ENCODE peak calls at places on chromosomes 3 and 15, in ten cellular contexts. W is NT2/D1, J is prostate gland, D is Caco-2, Y is tibial artery, N is heart left ventricle, U is esophagus squamous epithelium, H is aorta, A is cardiac muscle cell, K is BE2C. R is an unnamed sample. For H3K36me3 and H3K4me1, the result is how much of the 10 kb centered on the place peaks cover.

GRCh38 chr15:95872366-95872771 is 458.1 kb upstream of the NR2F2 start:
- DNase-seq in J (no peak), D (peak), Y (no peak), A (no peak), W (no peak), N (no peak), K (no peak), U (no peak), H (no peak), R (peak)

GRCh38 chr3:151795276-151795675 is 18.6 kb upstream of the AADAC start:
- DNase-seq in J (no peak), U (no peak), H (no peak), A (no peak), W (no peak), D (no peak), N (no peak), K (no peak), Y (no peak), R (peak)

GRCh38 chr3:4356642-4357041 is 53.5 kb downstream of the SETMAR start:
- DNase-seq in U (no peak), D (no peak), J (no peak), Y (no peak), A (peak), W (no peak), N (no peak), H (no peak), K (peak), R (no peak)

GRCh38 chr3:160196511-160197104 is 28.6 kb upstream of the C3orf80 start:
- DNase-seq in U (no peak), H (peak), A (no peak), W (no peak), K (no peak), J (no peak), N (peak), D (no peak), Y (peak), R (peak)

GRCh38 chr3:109563149-109563548 is 225.8 kb upstream of the DPPA4 start:
- DNase-seq in Y (no peak), W (no peak), K (no peak), A (no peak), N (no peak), J (no peak), D (no peak), H (no peak), U (no peak), R (no peak)

GRCh38 chr15:64651573-64652260 is 123.7 kb downstream of the RBPMS2 start:
- DNase-seq in H (no peak), W (peak), J (no peak), D (peak), A (no peak), K (no peak), N (no peak), Y (no peak), U (no peak), R (no peak)

GRCh38 chr3:124636863-124637296 is 93.4 kb upstream of the UMPS start:
- DNase-seq in W (no peak), A (peak), U (no peak), N (no peak), Y (no peak), K (no peak), J (no peak), D (peak), H (no peak), R (no peak)

GRCh38 chr3:109874900-109875735 is 537.8 kb upstream of the DPPA4 start:
- DNase-seq in N (no peak), Y (no peak), K (no peak), D (no peak), W (no peak), U (no peak), J (no peak), A (no peak), H (no peak), R (peak)

GRCh38 chr3:175211481-175211880 is 352.3 kb downstream of the NAALADL2 start:
- DNase-seq in Y (no peak), H (no peak), W (no peak), J (no peak), A (no peak), D (no peak), U (no peak), N (no peak), K (no peak), R (no peak)

GRCh38 chr15:59283717-59284336 is 77.2 kb downstream of the LDHAL6B start:
- DNase-seq in K (no peak), Y (no peak), D (peak), J (peak), U (no peak), W (no peak), H (no peak), N (no peak), A (no peak), R (no peak)

GRCh38 chr3:145776782-145777408 is 384.1 kb downstream of the PLOD2 start:
- DNase-seq in W (peak), N (no peak), H (no peak), J (peak), A (peak), Y (no peak), D (peak), U (no peak), K (peak), R (peak)

GRCh38 chr15:100725121-100726069 is 123.0 kb downstream of the ASB7 start:
- DNase-seq in Y (no peak), A (no peak), U (no peak), H (no peak), W (no peak), D (no peak), K (no peak), N (no peak), J (no peak), R (peak)

GRCh38 chr3:98901032-98901464 is 447 bp downstream of the DCBLD2 start:
- DNase-seq in H (peak), U (no peak), K (peak), D (peak), N (peak), W (peak), Y (peak), A (peak), J (peak), R (peak)

GRCh38 chr15:72285402-72285801 is 13.0 kb upstream of the PARP6 start:
- DNase-seq in K (no peak), A (no peak), U (no peak), N (no peak), D (peak), J (no peak), H (no peak), Y (no peak), W (no peak), R (no peak)

GRCh38 chr3:127139601-127140500 is 53.1 kb upstream of the PRR23E start:
- DNase-seq in N (no peak), K (no peak), J (no peak), H (no peak), W (no peak), Y (peak), A (no peak), U (no peak), D (no peak), R (no peak)

GRCh38 chr3:23807161-23808015 is 1.6 kb downstream of the UBE2E1 start:
- DNase-seq in U (no peak), Y (no peak), J (no peak), A (peak), N (no peak), H (no peak), K (no peak), D (no peak), W (no peak), R (peak)

GRCh38 chr3:1404270-1404669 is 311.4 kb downstream of the CNTN6 start:
- DNase-seq in K (peak), U (no peak), N (no peak), J (no peak), H (no peak), Y (no peak), W (peak), A (peak), D (peak), R (no peak)

GRCh38 chr3:197484204-197484901 is 71.4 kb downstream of the BDH1 start:
- DNase-seq in N (no peak), D (no peak), W (no peak), J (no peak), K (no peak), A (no peak), U (no peak), Y (no peak), H (no peak), R (no peak)

GRCh38 chr3:144770813-144771400 is 799.3 kb downstream of the DIPK2A start:
- DNase-seq in H (no peak), Y (no peak), N (no peak), D (peak), W (no peak), K (no peak), A (peak), U (no peak), J (no peak), R (peak)

GRCh38 chr3:96836153-96836915 is 21.9 kb downstream of the EPHA6 start:
- DNase-seq in J (no peak), D (no peak), W (no peak), N (no peak), U (no peak), Y (no peak), A (no peak), H (no peak), K (no peak), R (no peak)

GRCh38 chr15:99306694-99307338 is 55.5 kb downstream of the LRRC28 start:
- DNase-seq in H (no peak), J (peak), W (no peak), N (peak), Y (no peak), A (peak), D (no peak), U (no peak), K (no peak), R (peak)

GRCh38 chr3:101966202-101966722 is 116.9 kb downstream of the NFKBIZ start:
- DNase-seq in N (no peak), K (no peak), J (no peak), A (no peak), H (no peak), U (no peak), D (no peak), Y (no peak), W (no peak), R (no peak)

GRCh38 chr15:64507293-64507802 is 47.0 kb downstream of the ZNF609 start:
- DNase-seq in H (peak), J (peak), Y (peak), D (peak), A (peak), U (no peak), W (no peak), K (peak), N (peak), R (peak)

GRCh38 chr3:119600732-119601131 is 3.0 kb downstream of the PLA1A start:
- DNase-seq in W (no peak), H (peak), K (peak), D (peak), J (no peak), Y (no peak), U (no peak), N (peak), A (peak), R (no peak)

GRCh38 chr3:194275231-194275671 is 75.9 kb downstream of the CPN2 start:
- DNase-seq in A (no peak), H (no peak), K (no peak), W (no peak), Y (peak), N (peak), U (no peak), D (no peak), J (no peak), R (peak)

GRCh38 chr3:189941125-189941524 is 179.6 kb downstream of the P3H2 start:
- DNase-seq in N (no peak), U (no peak), W (no peak), H (no peak), A (no peak), D (no peak), K (no peak), J (no peak), Y (no peak), R (no peak)

GRCh38 chr15:27582741-27583400 is 516.2 kb downstream of the OCA2 start:
- DNase-seq in K (no peak), N (no peak), D (no peak), U (no peak), A (no peak), W (no peak), Y (no peak), H (no peak), J (no peak), R (peak)

GRCh38 chr3:178140491-178140890 is 395.7 kb upstream of the KCNMB2 start:
- DNase-seq in A (no peak), W (no peak), H (no peak), U (no peak), Y (no peak), J (no peak), K (no peak), N (no peak), D (no peak), R (peak)

GRCh38 chr15:95659646-95660045 is 670.9 kb upstream of the NR2F2 start:
- DNase-seq in N (peak), A (no peak), K (no peak), U (no peak), J (peak), D (no peak), H (no peak), Y (peak), W (no peak), R (peak)

GRCh38 chr3:142009029-142009428 is 132.6 kb downstream of the ATP1B3 start:
- DNase-seq in U (no peak), J (no peak), H (no peak), K (no peak), D (no peak), N (no peak), W (no peak), Y (no peak), A (no peak), R (no peak)

GRCh38 chr3:38644016-38644661 is 5.3 kb downstream of the SCN5A start:
- DNase-seq in U (no peak), D (no peak), W (no peak), K (no peak), Y (peak), A (no peak), J (no peak), H (no peak), N (no peak), R (no peak)

GRCh38 chr15:80242132-80242769 is 9.8 kb downstream of the CTXND1 start:
- DNase-seq in N (peak), K (peak), A (peak), Y (no peak), U (no peak), H (no peak), D (peak), J (no peak), W (peak), R (peak)

GRCh38 chr15:99566157-99566900 is 545 bp downstream of the MEF2A start:
- DNase-seq in Y (peak), K (peak), D (peak), H (peak), N (peak), U (no peak), J (no peak), A (peak), W (no peak), R (no peak)

GRCh38 chr3:153038367-153038766 is 123.7 kb upstream of the RAP2B start:
- DNase-seq in W (no peak), N (no peak), D (no peak), H (no peak), A (no peak), U (no peak), J (no peak), K (no peak), Y (no peak), R (no peak)

GRCh38 chr3:115165701-115166100 is 18.6 kb upstream of the ZBTB20 start:
- DNase-seq in J (no peak), A (no peak), K (no peak), Y (no peak), U (no peak), D (no peak), W (no peak), H (no peak), N (no peak), R (no peak)

GRCh38 chr3:14448756-14449728 is 46.6 kb downstream of the SLC6A6 start:
- DNase-seq in K (no peak), D (no peak), W (no peak), N (no peak), H (no peak), J (no peak), A (no peak), U (no peak), Y (no peak), R (no peak)
- H3K36me3 ChIP-seq in K (under half), D (under half), W (half or more), N (half or more), H (under half), J (under half), A (under half), U (half or more), Y (half or more), R (under half)

DNA sequence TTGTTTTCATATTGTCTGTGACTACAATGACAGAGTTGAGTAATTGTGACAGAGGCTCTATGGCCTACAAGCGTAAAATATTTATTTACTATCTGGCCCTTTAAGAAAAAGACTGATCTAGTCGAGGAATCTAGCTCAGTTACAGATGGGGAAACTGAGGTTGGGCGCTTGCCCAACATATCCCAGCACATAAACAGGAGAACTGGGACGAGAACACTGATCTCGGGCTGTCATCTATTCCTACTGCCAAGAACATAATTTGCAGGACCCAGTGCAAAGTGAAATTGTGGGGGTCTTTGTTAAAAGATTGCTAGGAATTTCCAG is 1.9 kb downstream of the FES start:
- DNase-seq in N (no peak), D (no peak), K (no peak), H (no peak), Y (no peak), J (no peak), U (no peak), A (no peak), W (no peak), R (no peak)
- H3K4me1 ChIP-seq in N (under half), D (under half), K (under half), H (under half), Y (under half), J (under half), U (under half), A (under half), W (under half), R (under half)

GRCh38 chr3:147002721-147003120 is 397.6 kb upstream of the PLSCR5 start:
- DNase-seq in W (no peak), J (no peak), K (no peak), Y (no peak), N (no peak), A (no peak), U (no peak), D (no peak), H (no peak), R (peak)

GRCh38 chr3:147000274-147000673 is 395.1 kb upstream of the PLSCR5 start:
- DNase-seq in Y (no peak), J (no peak), D (no peak), K (no peak), N (no peak), U (no peak), H (no peak), W (no peak), A (no peak), R (no peak)
- H3K36me3 ChIP-seq in Y (under half), J (under half), D (under half), K (under half), N (under half), U (under half), H (under half), W (under half), A (under half), R (under half)

GRCh38 chr3:51678186-51678585 is 7.1 kb downstream of the TEX264 start:
- DNase-seq in U (no peak), K (no peak), N (no peak), D (no peak), J (no peak), Y (no peak), A (no peak), W (no peak), H (no peak), R (no peak)
- H3K4me1 ChIP-seq in U (under half), K (under half), N (half or more), D (under half), J (under half), Y (under half), A (under half), W (under half), H (under half), R (under half)

GRCh38 chr3:184168363-184169120 is 6.1 kb upstream of the AP2M1 start:
- DNase-seq in A (no peak), W (no peak), D (no peak), H (no peak), Y (no peak), U (no peak), K (no peak), N (peak), J (no peak), R (peak)
- H3K36me3 ChIP-seq in A (half or more), W (half or more), D (under half), H (under half), Y (half or more), U (half or more), K (half or more), N (half or more), J (under half), R (under half)

DNA sequence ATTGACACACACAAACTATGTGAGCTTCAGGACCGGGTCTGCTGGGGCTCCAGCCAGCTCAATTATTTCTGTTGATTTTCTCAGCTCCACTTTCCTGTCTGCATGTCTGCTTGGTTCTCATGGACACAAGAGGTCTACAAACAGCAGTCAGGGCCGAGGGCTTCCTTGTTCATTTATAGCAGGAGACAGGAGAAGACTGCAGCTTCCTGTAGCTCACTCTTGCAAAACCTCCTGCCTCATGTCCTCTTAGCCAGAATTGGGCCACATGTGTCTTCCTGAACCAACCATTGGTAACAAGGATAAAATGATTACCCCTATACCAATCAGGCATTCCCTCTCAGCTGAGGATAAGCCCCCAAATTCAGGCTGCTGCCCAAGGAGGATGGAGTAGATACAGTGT is 182.8 kb downstream of the TLE3 start:
- DNase-seq in H (no peak), J (no peak), A (no peak), U (no peak), Y (peak), W (no peak), N (no peak), D (no peak), K (no peak), R (no peak)
- H3K4me1 ChIP-seq in H (under half), J (under half), A (under half), U (under half), Y (under half), W (under half), N (under half), D (under half), K (under half), R (under half)